ENCODE peak calls at places on chromosomes 6 and 20, in four cellular contexts. F is CD4-positive, CD25-positive, alpha-beta regulatory T cell; M is Karpas-422; U is pancreas. S is an unnamed sample. For H3K4me1, the result is how much of the 10 kb centered on the place peaks cover.

GRCh38 chr6:14658909-14659561 is 541.5 kb downstream of the CD83 start:
- DNase-seq in F (no peak), M (no peak), U (no peak), S (no peak)

GRCh38 chr6:3751019-3751729 is at the start of gene PXDC1:
- DNase-seq in F (peak), M (no peak), U (no peak), S (no peak)

GRCh38 chr6:40356242-40356910 is 230.8 kb downstream of the LRFN2 start:
- DNase-seq in F (no peak), M (no peak), U (no peak), S (no peak)

GRCh38 chr6:143233563-143234285 is 173.0 kb downstream of the AIG1 start:
- DNase-seq in F (no peak), M (no peak), U (no peak), S (no peak)

GRCh38 chr6:158405933-158406332 is 93.7 kb downstream of the TULP4 start:
- DNase-seq in F (no peak), M (no peak), U (no peak), S (no peak)

GRCh38 chr20:3753098-3753497 is 14.5 kb downstream of the ADISSP start:
- DNase-seq in F (peak), M (peak), U (peak), S (peak)

GRCh38 chr6:111600154-111600553 is 5.5 kb downstream of the TRAF3IP2 start:
- DNase-seq in F (no peak), M (no peak), U (no peak), S (no peak)

GRCh38 chr6:68640506-68640875 is 5.4 kb downstream of the ADGRB3 start:
- DNase-seq in F (no peak), M (no peak), U (no peak), S (no peak)

GRCh38 chr20:48616481-48616880 is 211.3 kb downstream of the PREX1 start:
- DNase-seq in F (no peak), M (no peak), U (no peak), S (no peak)

GRCh38 chr20:52529856-52530255 is 338.3 kb upstream of the ZFP64 start:
- DNase-seq in F (no peak), M (no peak), U (no peak), S (no peak)

GRCh38 chr6:121335111-121336008 is 1.1 kb upstream of the TBC1D32 start:
- DNase-seq in F (no peak), M (no peak), U (no peak), S (no peak)

GRCh38 chr6:6131492-6132109 is 124.9 kb upstream of the NRN1 start:
- DNase-seq in F (peak), M (peak), U (no peak), S (no peak)

GRCh38 chr6:20827798-20828197 is 293.5 kb downstream of the CDKAL1 start:
- DNase-seq in F (no peak), M (no peak), U (no peak), S (no peak)

GRCh38 chr6:7165002-7165735 is 57.4 kb downstream of the RREB1 start:
- DNase-seq in F (no peak), M (no peak), U (no peak), S (no peak)

GRCh38 chr20:55255016-55255415 is 750.3 kb downstream of the CBLN4 start:
- DNase-seq in F (no peak), M (no peak), U (no peak), S (no peak)

GRCh38 chr6:47151232-47151898 is 109.2 kb upstream of the ADGRF1 start:
- DNase-seq in F (no peak), M (no peak), U (no peak), S (no peak)

GRCh38 chr6:110938176-110938575 is 20.3 kb upstream of the GTF3C6 start:
- DNase-seq in F (no peak), M (no peak), U (no peak), S (no peak)

GRCh38 chr6:152648090-152648489 is 10.9 kb upstream of the SYNE1 start:
- DNase-seq in F (no peak), M (no peak), U (no peak), S (no peak)

GRCh38 chr20:49894073-49894470 is 21.3 kb downstream of the SPATA2 start:
- DNase-seq in F (peak), M (no peak), U (no peak), S (no peak)
- H3K27ac ChIP-seq in F (no peak), M (no peak), U (no peak), S (no peak)

DNA sequence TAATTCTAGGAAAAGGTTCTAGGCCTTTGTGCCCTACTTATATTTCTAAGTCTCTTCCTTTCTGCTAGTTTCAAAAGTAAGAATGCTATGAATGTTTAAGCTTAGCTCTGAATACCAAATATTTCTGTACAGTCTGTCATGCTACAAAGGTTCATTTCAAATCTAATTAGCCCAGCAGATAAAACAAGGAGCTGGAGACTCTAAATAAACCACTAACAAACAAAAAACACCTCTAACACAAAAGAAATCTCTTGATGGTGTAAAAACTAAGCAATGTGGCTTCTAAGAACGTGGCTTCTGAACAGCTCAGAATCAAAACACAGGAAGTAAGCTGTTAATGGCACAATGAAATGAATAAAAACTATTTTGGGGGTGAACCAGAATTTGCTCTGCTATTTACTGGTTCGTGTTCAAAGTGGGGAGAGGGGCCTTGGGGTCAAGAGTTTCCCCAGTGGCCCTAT is 198.3 kb downstream of the BCAS1 start:
- DNase-seq in F (peak), M (no peak), U (no peak), S (no peak)
- H3K4me1 ChIP-seq in F (half or more), M (under half), U (under half), S (under half)

GRCh38 chr6:98260382-98260781 is 574.0 kb upstream of the POU3F2 start:
- DNase-seq in F (no peak), M (no peak), U (no peak), S (no peak)

DNA sequence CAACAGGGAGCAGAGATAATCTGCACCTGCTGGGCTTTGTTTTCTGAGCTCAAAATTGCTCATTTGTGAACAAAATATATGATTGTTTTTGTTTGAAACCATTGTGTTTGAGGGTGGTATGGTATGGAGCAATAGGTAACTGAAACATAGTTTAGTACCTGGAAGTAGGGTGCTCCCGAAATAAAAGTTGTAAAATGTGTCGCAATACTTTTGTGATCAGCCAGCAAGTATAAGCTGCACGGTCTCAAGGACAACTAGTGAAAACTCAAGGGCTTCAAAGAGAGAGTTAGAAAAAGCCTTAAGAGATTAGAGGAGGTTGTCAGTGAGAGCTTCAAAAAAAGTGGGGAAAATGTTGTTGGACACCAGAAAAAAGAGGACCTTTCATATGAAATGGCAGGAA is 579.8 kb upstream of the POU3F2 start:
- DNase-seq in F (no peak), M (no peak), U (no peak), S (no peak)
- H3K27ac ChIP-seq in F (no peak), M (no peak), U (no peak), S (no peak)

GRCh38 chr6:43709654-43710303 is 22.2 kb upstream of the MRPS18A start:
- DNase-seq in F (no peak), M (no peak), U (no peak), S (no peak)
- H3K4me1 ChIP-seq in F (under half), M (half or more), U (under half), S (under half)

GRCh38 chr6:41546475-41546865 is 289 bp downstream of the FOXP4 start:
- DNase-seq in F (peak), M (peak), U (no peak), S (no peak)

GRCh38 chr6:41548098-41548840 is 2.1 kb downstream of the FOXP4 start:
- DNase-seq in F (no peak), M (no peak), U (peak), S (no peak)

GRCh38 chr6:41547799-41548097 is 1.6 kb downstream of the FOXP4 start:
- DNase-seq in F (no peak), M (no peak), U (no peak), S (no peak)

GRCh38 chr6:41545703-41546474 is at the start of gene FOXP4:
- DNase-seq in F (peak), M (peak), U (peak), S (peak)

DNA sequence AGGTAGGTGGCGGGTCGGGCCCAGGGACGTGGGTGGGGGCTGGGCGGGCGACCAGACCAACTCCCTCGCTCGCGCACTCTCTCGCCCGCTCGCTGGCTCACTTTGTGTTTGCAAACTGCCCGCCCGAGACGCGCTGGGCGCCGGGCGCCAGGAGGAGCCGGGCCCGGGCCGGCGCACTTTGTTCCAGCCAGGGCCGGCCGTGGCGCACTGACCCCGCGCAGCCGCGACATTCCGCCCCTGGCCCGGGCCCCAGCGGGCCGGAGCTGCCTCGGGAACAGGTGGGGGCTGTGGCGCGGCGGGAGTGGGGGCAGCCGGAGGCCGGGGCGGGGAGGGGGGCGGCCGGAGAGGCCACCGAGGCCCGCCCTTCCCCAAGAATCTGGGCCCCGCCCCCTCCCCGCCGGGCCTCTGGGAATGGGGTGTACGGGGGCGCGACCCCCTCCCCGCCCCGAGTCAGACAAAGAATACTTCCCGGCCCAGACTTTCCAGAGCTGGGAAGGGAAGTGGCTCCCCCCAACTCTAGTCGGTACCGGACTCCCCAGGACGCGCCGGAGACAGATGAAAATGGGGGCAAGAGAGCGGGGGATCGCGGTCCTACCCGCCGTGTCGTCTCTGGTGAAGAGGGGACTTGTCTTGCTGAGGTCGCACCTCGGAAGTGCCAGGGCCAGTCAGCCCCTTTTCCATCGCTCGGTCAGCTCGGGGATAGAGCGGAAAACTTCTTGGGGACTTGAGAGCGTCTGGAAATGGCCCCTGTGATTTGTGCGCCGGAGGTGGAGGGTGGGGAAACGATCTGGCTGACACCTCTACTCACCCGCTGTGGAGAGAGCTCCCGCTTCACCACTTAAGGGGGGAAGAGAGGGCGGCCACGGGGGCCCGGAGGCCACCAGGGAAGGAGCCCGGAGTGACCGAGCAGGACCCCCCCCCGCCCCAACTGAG is 951 bp downstream of the FOXP4 start:
- DNase-seq in F (peak), M (peak), U (peak), S (peak)
- H3K27ac ChIP-seq in F (no peak), M (no peak), U (peak), S (peak)

GRCh38 chr6:43665376-43665775 is 20.5 kb downstream of the RSPH9 start:
- DNase-seq in F (no peak), M (no peak), U (no peak), S (no peak)

GRCh38 chr6:43667245-43668150 is 20.1 kb downstream of the MRPS18A start:
- DNase-seq in F (peak), M (peak), U (peak), S (peak)

GRCh38 chr6:43668151-43669028 is 19.2 kb downstream of the MRPS18A start:
- DNase-seq in F (peak), M (peak), U (peak), S (peak)

GRCh38 chr6:43669050-43669921 is 18.3 kb downstream of the MRPS18A start:
- DNase-seq in F (no peak), M (no peak), U (no peak), S (peak)

GRCh38 chr6:43666181-43666920 is 21.2 kb downstream of the MRPS18A start:
- DNase-seq in F (no peak), M (no peak), U (no peak), S (no peak)
- H3K4me1 ChIP-seq in F (under half), M (under half), U (under half), S (under half)

GRCh38 chr6:117142995-117143394 is 122.4 kb upstream of the VGLL2 start:
- DNase-seq in F (no peak), M (no peak), U (no peak), S (no peak)
- H3K27ac ChIP-seq in F (no peak), M (no peak), U (no peak), S (no peak)

GRCh38 chr6:151493495-151494234 is at the start of gene CCDC170:
- DNase-seq in F (no peak), M (no peak), U (no peak), S (peak)
- H3K4me1 ChIP-seq in F (under half), M (under half), U (under half), S (under half)

GRCh38 chr6:90459225-90459758 is 127.6 kb downstream of the MAP3K7 start:
- DNase-seq in F (no peak), M (peak), U (no peak), S (no peak)
- H3K27ac ChIP-seq in F (no peak), M (no peak), U (no peak), S (no peak)

S was measured in uterus.